ENCODE peak calls at places on chromosomes 6 and 20, in five cellular contexts. C is fibroblast of pulmonary artery, D is heart right ventricle, K is body of pancreas, B is HepG2. F is an unnamed sample.

GRCh38 chr6:89379281-89379680 is 26.8 kb upstream of the UBE2J1 start:
- DNase-seq in C (no peak), D (no peak), K (no peak), B (no peak), F (no peak)

GRCh38 chr6:14209005-14209404 is 91.4 kb downstream of the CD83 start:
- DNase-seq in C (no peak), D (no peak), K (no peak), B (no peak), F (no peak)

GRCh38 chr20:46683068-46683477 is 6.2 kb downstream of the TP53RK start:
- DNase-seq in C (peak; percentile 30), D (no peak), K (no peak), B (no peak), F (no peak)

GRCh38 chr6:19180348-19181073 is 656.7 kb upstream of the ID4 start:
- DNase-seq in C (peak; percentile 66), D (peak; percentile 84), K (peak; percentile 35), B (no peak), F (peak; percentile 38)

GRCh38 chr6:89597988-89598387 is 40.6 kb downstream of the LYRM2 start:
- DNase-seq in C (peak; percentile 46), D (no peak), K (peak; percentile 16), B (peak; percentile 64), F (peak; percentile 10)

GRCh38 chr6:40550096-40550731 is 37.0 kb downstream of the LRFN2 start:
- DNase-seq in C (peak; percentile 66), D (peak; percentile 20), K (peak; percentile 42), B (peak; percentile 54), F (peak; percentile 50)

GRCh38 chr6:64013061-64013410 is 377.4 kb downstream of the PHF3 start:
- DNase-seq in C (peak; percentile 55), D (no peak), K (no peak), B (no peak), F (no peak)

GRCh38 chr6:3316363-3316762 is 57.6 kb downstream of the PSMG4 start:
- DNase-seq in C (no peak), D (no peak), K (no peak), B (no peak), F (no peak)

GRCh38 chr20:10423735-10424134 is 10.3 kb downstream of the MKKS start:
- DNase-seq in C (no peak), D (no peak), K (no peak), B (no peak), F (no peak)

GRCh38 chr6:154805288-154805911 is 72.2 kb downstream of the SCAF8 start:
- DNase-seq in C (peak; percentile 82), D (no peak), K (no peak), B (peak; percentile 43), F (peak; percentile 74)

GRCh38 chr6:3484240-3484639 is 27.4 kb upstream of the SLC22A23 start:
- DNase-seq in C (peak; percentile 63), D (no peak), K (no peak), B (no peak), F (peak; percentile 23)

GRCh38 chr6:99614430-99615161 is 8.0 kb downstream of the PRDM13 start:
- DNase-seq in C (no peak), D (no peak), K (no peak), B (no peak), F (no peak)

GRCh38 chr20:43446361-43446879 is 11.3 kb upstream of the SRSF6 start:
- DNase-seq in C (no peak), D (no peak), K (no peak), B (no peak), F (no peak)

GRCh38 chr20:58797371-58798050 is 53.2 kb downstream of the GNAS-AS1 start:
- DNase-seq in C (no peak), D (no peak), K (no peak), B (no peak), F (no peak)

GRCh38 chr20:4946585-4947378 is 54.5 kb downstream of the SLC23A2 start:
- DNase-seq in C (no peak), D (no peak), K (no peak), B (no peak), F (no peak)

GRCh38 chr20:62104791-62105345 is 17.4 kb upstream of the LSM14B start:
- DNase-seq in C (peak; percentile 15), D (no peak), K (no peak), B (no peak), F (peak; percentile 76)

GRCh38 chr6:134176283-134176975 is 124.0 kb upstream of the SLC2A12 start:
- DNase-seq in C (peak; percentile 72), D (peak; percentile 49), K (peak; percentile 74), B (no peak), F (peak; percentile 67)
- H3K4me3 ChIP-seq in C (peak overlapping the region; percentile 90), D (peak overlapping the region; percentile 72), K (peak overlapping the region; percentile 87), B (no peak overlapping the region), F (peak overlapping the region; percentile 98)

GRCh38 chr6:148464319-148465010 is 121.8 kb downstream of the SASH1 start:
- DNase-seq in C (peak; percentile 87), D (peak; percentile 77), K (peak; percentile 61), B (peak; percentile 63), F (peak; percentile 82)

GRCh38 chr6:148465011-148465335 is 122.3 kb downstream of the SASH1 start:
- DNase-seq in C (no peak), D (no peak), K (no peak), B (no peak), F (no peak)

GRCh38 chr6:148467926-148468325 is 125.3 kb downstream of the SASH1 start:
- DNase-seq in C (no peak), D (no peak), K (no peak), B (no peak), F (no peak)

GRCh38 chr6:148465654-148466053 is 123.0 kb downstream of the SASH1 start:
- DNase-seq in C (no peak), D (peak; percentile 20), K (no peak), B (no peak), F (no peak)

DNA sequence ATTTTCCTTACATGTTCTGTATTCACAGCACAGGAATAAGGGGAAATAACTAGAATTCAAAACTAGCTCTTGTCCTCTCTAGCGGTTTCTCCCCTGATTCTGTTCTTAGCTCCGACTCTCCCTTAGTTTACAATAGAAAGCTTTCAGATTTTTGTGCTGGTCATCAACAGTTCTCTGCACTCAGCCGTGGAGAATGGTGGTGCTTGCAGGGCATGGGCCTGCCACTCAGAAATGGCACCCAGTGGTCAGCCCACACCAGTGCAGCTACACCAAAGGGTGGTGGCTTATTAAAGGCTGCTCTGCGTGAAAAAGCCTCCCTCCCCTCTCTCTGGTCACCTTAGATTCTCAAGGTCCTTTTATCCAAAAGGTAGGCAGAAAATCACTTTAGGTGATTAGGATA is 123.5 kb downstream of the SASH1 start:
- DNase-seq in C (no peak), D (no peak), K (no peak), B (no peak), F (no peak)
- TF ChIP-seq CTCF in C (no peak), D (no peak), K (no peak), B (no peak), F (no peak)

GRCh38 chr6:108738684-108739406 is 109.4 kb upstream of the ARMC2 start:
- DNase-seq in C (no peak), D (no peak), K (no peak), B (no peak), F (no peak)
- H3K4me3 ChIP-seq in C (no peak overlapping the region), D (no peak overlapping the region), K (no peak overlapping the region), B (no peak overlapping the region), F (no peak overlapping the region)

GRCh38 chr20:38965264-38965663 is 3.1 kb downstream of the DHX35 start:
- DNase-seq in C (no peak), D (no peak), K (no peak), B (no peak), F (no peak)

GRCh38 chr20:38961530-38962043 is 557 bp upstream of the DHX35 start:
- DNase-seq in C (no peak), D (no peak), K (peak; percentile 15), B (no peak), F (no peak)

GRCh38 chr20:38963745-38964144 is 1.6 kb downstream of the DHX35 start:
- DNase-seq in C (no peak), D (no peak), K (no peak), B (no peak), F (no peak)

GRCh38 chr20:38962044-38962897 is at the start of gene DHX35:
- DNase-seq in C (peak; percentile 97), D (peak; percentile 98), K (peak; percentile 99), B (peak; percentile 97), F (peak; percentile 96)

DNA sequence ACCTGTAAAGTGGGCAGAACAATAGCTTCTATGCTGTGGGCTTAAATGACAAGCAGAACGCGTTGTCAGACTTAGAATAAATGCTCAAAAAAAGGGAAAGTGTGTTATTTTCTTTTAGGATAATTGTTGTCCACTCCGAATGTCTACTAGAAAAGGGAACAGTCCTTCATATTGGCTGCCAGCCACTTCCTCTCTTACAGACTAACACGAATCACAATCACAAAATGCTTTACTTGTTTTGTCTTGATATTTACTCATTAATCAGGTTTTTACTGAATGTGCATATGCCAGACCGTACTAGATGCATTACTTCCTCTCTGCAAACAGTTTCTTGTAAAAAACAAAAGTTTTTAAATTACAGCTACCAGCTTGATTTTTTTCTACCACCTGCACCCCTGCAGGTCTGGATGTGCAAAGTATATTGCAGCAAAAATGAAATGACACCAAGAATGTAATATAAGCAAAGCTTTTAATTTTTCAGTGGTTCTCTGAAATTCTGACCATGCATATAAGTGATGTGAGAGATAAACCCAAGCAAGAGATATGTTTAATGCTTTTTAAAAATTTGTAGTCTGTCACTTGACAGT is 847 bp downstream of the DHX35 start:
- DNase-seq in C (no peak), D (no peak), K (no peak), B (no peak), F (no peak)
- TF ChIP-seq CTCF in C (no peak), D (no peak), K (no peak), B (no peak), F (no peak)

DNA sequence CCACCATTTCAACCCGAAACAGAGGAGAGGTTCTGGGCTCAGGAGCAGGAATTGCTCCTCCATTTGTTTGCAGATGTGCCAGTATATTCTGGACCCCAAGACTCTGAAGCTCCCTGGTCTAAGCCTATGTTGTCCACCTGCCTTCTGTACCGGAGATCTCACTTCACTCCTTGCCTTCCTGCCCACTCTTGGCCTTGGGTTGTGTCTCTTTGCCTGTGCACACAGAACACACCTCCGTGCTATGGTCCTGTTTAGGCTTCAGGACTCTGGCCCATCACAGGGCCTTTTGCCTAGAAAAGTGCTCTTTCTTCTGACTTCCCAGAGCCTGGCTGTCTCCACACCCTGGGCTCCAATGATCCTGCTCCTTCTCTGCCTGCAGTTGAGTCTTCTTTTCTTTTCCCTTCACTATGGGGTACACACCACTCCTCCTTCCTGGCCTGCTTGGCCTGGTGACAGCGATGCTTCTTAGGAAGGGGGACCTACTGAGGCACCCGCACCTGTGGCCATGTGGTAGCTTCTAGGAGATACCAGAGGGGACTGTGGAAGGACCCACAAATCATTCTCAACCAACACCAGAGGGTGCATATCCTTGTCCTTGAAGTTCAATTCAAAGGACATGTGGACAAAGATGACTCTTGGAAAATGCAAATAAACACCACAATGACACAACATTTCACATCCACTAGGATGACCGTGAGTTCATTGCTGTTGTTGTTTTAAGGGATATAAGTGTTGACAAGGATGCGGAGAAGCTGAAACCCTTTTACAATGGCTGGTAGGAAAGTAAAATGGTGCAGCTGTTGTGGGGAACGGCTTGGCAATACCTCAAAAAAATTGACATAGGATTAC is 75.1 kb downstream of the FOXA2 start:
- DNase-seq in C (no peak), D (no peak), K (no peak), B (peak; percentile 44), F (no peak)
- H3K4me3 ChIP-seq in C (no peak overlapping the region), D (no peak overlapping the region), K (no peak overlapping the region), B (no peak overlapping the region), F (no peak overlapping the region)

DNA sequence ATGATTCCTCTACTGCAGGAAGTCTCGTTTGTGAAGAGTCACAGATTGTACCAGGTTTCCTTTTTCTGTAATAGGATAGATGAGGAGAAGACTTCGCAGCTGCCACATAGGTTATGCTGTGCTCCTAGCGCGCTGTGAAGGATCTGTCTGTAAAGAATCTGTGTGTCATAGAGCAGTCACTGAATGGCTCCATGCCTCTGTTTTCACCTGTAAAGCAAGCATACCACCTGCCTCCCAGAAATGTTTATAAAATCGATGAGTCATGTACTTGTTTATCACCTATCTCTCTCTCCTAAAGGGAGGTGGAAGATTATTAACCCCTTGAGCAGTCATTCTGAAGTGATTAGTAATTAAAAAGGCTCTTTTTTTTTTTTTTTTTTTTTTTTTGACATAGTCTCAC is 86.6 kb downstream of the TFAP2B start:
- DNase-seq in C (no peak), D (no peak), K (no peak), B (no peak), F (no peak)
- TF ChIP-seq CTCF in C (no peak), D (no peak), K (no peak), B (no peak), F (no peak)